ENCODE peak calls at places on chromosome 16, in eight cellular contexts. A, R, X, F, T, Y, H and D are unnamed samples.

GRCh38 chr16:84950906-84951305 is 60.4 kb downstream of the ZDHHC7 start:
- DNase-seq in A (no peak), R (no peak), X (peak), F (no peak), T (no peak), Y (no peak), H (no peak), D (peak)

GRCh38 chr16:11461595-11461990 is 116.3 kb downstream of the RMI2 start:
- DNase-seq in A (no peak), R (no peak), X (no peak), F (no peak), T (no peak), Y (no peak), H (no peak), D (no peak)

GRCh38 chr16:89135166-89135565 is 36.4 kb upstream of the CDH15 start:
- DNase-seq in A (no peak), R (no peak), X (no peak), F (no peak), T (no peak), Y (no peak), H (no peak), D (no peak)

GRCh38 chr16:25390761-25391160 is 133.1 kb upstream of the ZKSCAN2 start:
- DNase-seq in A (no peak), R (no peak), X (no peak), F (no peak), T (no peak), Y (no peak), H (no peak), D (peak)

GRCh38 chr16:82653550-82654511 is 27.1 kb downstream of the CDH13 start:
- DNase-seq in A (peak), R (peak), X (peak), F (peak), T (no peak), Y (no peak), H (peak), D (peak)

GRCh38 chr16:79902351-79902750 is 301.8 kb upstream of the MAF start:
- DNase-seq in A (no peak), R (no peak), X (no peak), F (no peak), T (no peak), Y (no peak), H (peak), D (no peak)

GRCh38 chr16:3149630-3150345 is 15.0 kb downstream of the ZNF213 start:
- DNase-seq in A (peak), R (no peak), X (peak), F (peak), T (peak), Y (peak), H (peak), D (peak)

GRCh38 chr16:53091508-53092211 is 36.9 kb downstream of the CHD9 start:
- DNase-seq in A (peak), R (no peak), X (no peak), F (peak), T (peak), Y (peak), H (peak), D (peak)

GRCh38 chr16:69057400-69058378 is 47.8 kb upstream of the HAS3 start:
- DNase-seq in A (peak), R (no peak), X (no peak), F (peak), T (no peak), Y (peak), H (peak), D (peak)

GRCh38 chr16:67562526-67562917 is at the start of gene CTCF:
- DNase-seq in A (peak), R (peak), X (peak), F (peak), T (peak), Y (peak), H (peak), D (peak)